ENCODE peak calls at places on chromosomes 13 and 19, in six cellular contexts. A is HEK293T, T is activated gamma-delta T cell treated with Interleukin-2 at 50 U/mL for 16 hours, P is NCI-H1694, S is cardiac muscle cell, N is NCI-H69. C is an unnamed sample.

GRCh38 chr13:27455331-27455855 is 5.0 kb upstream of the MTIF3 start:
- DNase-seq in A (no peak), T (no peak), P (no peak), S (no peak), N (peak), C (no peak)

GRCh38 chr19:35170359-35171061 is 16.0 kb downstream of the FXYD5 start:
- DNase-seq in A (no peak), T (no peak), P (no peak), S (no peak), N (no peak), C (no peak)

GRCh38 chr13:80037505-80037888 is 303.4 kb downstream of the SPRY2 start:
- DNase-seq in A (no peak), T (no peak), P (no peak), S (no peak), N (no peak), C (no peak)

GRCh38 chr19:1970003-1970805 is 29.2 kb downstream of the CSNK1G2 start:
- DNase-seq in A (no peak), T (no peak), P (no peak), S (no peak), N (no peak), C (no peak)

GRCh38 chr13:28438598-28439334 is 56.2 kb downstream of the FLT1 start:
- DNase-seq in A (no peak), T (no peak), P (no peak), S (peak), N (no peak), C (no peak)

GRCh38 chr13:45548281-45548680 is 67.3 kb downstream of the ERICH6B start:
- DNase-seq in A (no peak), T (no peak), P (no peak), S (no peak), N (no peak), C (no peak)

GRCh38 chr13:49838989-49839388 is 46.5 kb upstream of the KPNA3 start:
- DNase-seq in A (no peak), T (no peak), P (no peak), S (no peak), N (peak), C (no peak)

GRCh38 chr13:44159633-44160279 is 213.9 kb upstream of the SERP2 start:
- DNase-seq in A (no peak), T (no peak), P (no peak), S (no peak), N (no peak), C (no peak)

GRCh38 chr19:17209126-17210036 is 5.8 kb upstream of the USE1 start:
- DNase-seq in A (peak), T (no peak), P (no peak), S (peak), N (peak), C (peak)

GRCh38 chr13:63910406-63910957 is 2494.8 kb upstream of the PCDH20 start:
- DNase-seq in A (no peak), T (no peak), P (no peak), S (no peak), N (peak), C (no peak)

GRCh38 chr13:113116871-113117271 is 5.7 kb upstream of the F10 start:
- DNase-seq in A (no peak), T (no peak), P (no peak), S (no peak), N (no peak), C (no peak)

GRCh38 chr19:35908010-35908441 is at the start of gene TYROBP:
- DNase-seq in A (no peak), T (no peak), P (no peak), S (no peak), N (no peak), C (no peak)